ENCODE peak calls at places on chromosomes 1 and 21, in five cellular contexts. X is astrocyte of the spinal cord, P is RKO, B is T-cell, S is mesothelial cell of epicardium. U is an unnamed sample.

GRCh38 chr1:214018605-214019268 is 31.0 kb downstream of the PROX1 start:
- DNase-seq in X (no peak), P (no peak), B (no peak), S (no peak), U (no peak)

GRCh38 chr1:67947114-67947513 is 103.3 kb downstream of the DIRAS3 start:
- DNase-seq in X (no peak), P (no peak), B (no peak), S (no peak), U (no peak)

GRCh38 chr1:236862615-236863211 is 67.6 kb downstream of the MTR start:
- DNase-seq in X (peak), P (no peak), B (no peak), S (no peak), U (no peak)

GRCh38 chr1:188668083-188668482 is 1809.6 kb downstream of the BRINP3 start:
- DNase-seq in X (no peak), P (no peak), B (no peak), S (no peak), U (no peak)

GRCh38 chr1:235908742-235909520 is 42.2 kb upstream of the LYST start:
- DNase-seq in X (peak), P (peak), B (no peak), S (no peak), U (no peak)

GRCh38 chr1:178232949-178233348 is 139.0 kb downstream of the RASAL2 start:
- DNase-seq in X (peak), P (no peak), B (no peak), S (no peak), U (no peak)

GRCh38 chr1:172719694-172720138 is 60.8 kb downstream of the FASLG start:
- DNase-seq in X (peak), P (peak), B (no peak), S (no peak), U (peak)

GRCh38 chr1:29504266-29504665 is 267.9 kb downstream of the PTPRU start:
- DNase-seq in X (no peak), P (no peak), B (no peak), S (peak), U (no peak)

GRCh38 chr1:184801503-184801902 is 46.8 kb upstream of the EDEM3 start:
- DNase-seq in X (peak), P (no peak), B (no peak), S (no peak), U (no peak)

GRCh38 chr1:69919922-69920273 is 285.5 kb downstream of the LRRC40 start:
- DNase-seq in X (no peak), P (no peak), B (no peak), S (no peak), U (no peak)

GRCh38 chr1:3062616-3063378 is 6.2 kb upstream of the PRDM16 start:
- DNase-seq in X (no peak), P (no peak), B (no peak), S (peak), U (no peak)

GRCh38 chr1:156874142-156874541 is 13.5 kb downstream of the NTRK1 start:
- DNase-seq in X (no peak), P (no peak), B (no peak), S (no peak), U (no peak)

GRCh38 chr21:16264314-16264713 is 534.5 kb downstream of the USP25 start:
- DNase-seq in X (no peak), P (no peak), B (no peak), S (no peak), U (no peak)

GRCh38 chr1:32736812-32737791 is 34.5 kb upstream of the SYNC start:
- DNase-seq in X (no peak), P (no peak), B (no peak), S (no peak), U (no peak)

GRCh38 chr1:51270751-51271150 is 34.7 kb downstream of the RNF11 start:
- DNase-seq in X (no peak), P (no peak), B (no peak), S (no peak), U (no peak)

GRCh38 chr1:52139817-52140540 is 1.9 kb upstream of the ZFYVE9 start:
- DNase-seq in X (peak), P (peak), B (no peak), S (no peak), U (peak)

GRCh38 chr1:106889504-106890027 is 166.9 kb upstream of the PRMT6 start:
- DNase-seq in X (no peak), P (no peak), B (no peak), S (no peak), U (no peak)

GRCh38 chr1:46489169-46489637 is 433 bp upstream of the DMBX1 start:
- DNase-seq in X (no peak), P (no peak), B (no peak), S (no peak), U (no peak)

GRCh38 chr1:178371999-178372398 is 124.8 kb downstream of the CLEC20A start:
- DNase-seq in X (peak), P (no peak), B (no peak), S (no peak), U (no peak)

GRCh38 chr21:37525810-37526209 is 159.2 kb downstream of the DYRK1A start:
- DNase-seq in X (peak), P (no peak), B (no peak), S (no peak), U (no peak)

GRCh38 chr21:18661842-18662241 is 258.3 kb upstream of the TMPRSS15 start:
- DNase-seq in X (no peak), P (no peak), B (no peak), S (no peak), U (no peak)

GRCh38 chr1:47317841-47318240 is 3.9 kb upstream of the STIL start:
- DNase-seq in X (peak), P (peak), B (no peak), S (no peak), U (no peak)

GRCh38 chr1:13617108-13617507 is 33.5 kb downstream of the PDPN start:
- DNase-seq in X (no peak), P (no peak), B (no peak), S (no peak), U (no peak)

GRCh38 chr21:38159355-38159754 is 97.4 kb upstream of the KCNJ15 start:
- DNase-seq in X (peak), P (peak), B (peak), S (peak), U (peak)

GRCh38 chr1:201724760-201725105 is 104.2 kb upstream of the IPO9 start:
- DNase-seq in X (peak), P (no peak), B (no peak), S (no peak), U (no peak)

GRCh38 chr1:12059722-12060464 is 3.2 kb upstream of the TNFRSF8 start:
- DNase-seq in X (no peak), P (no peak), B (no peak), S (no peak), U (no peak)

GRCh38 chr21:31921079-31921478 is 48.3 kb downstream of the HUNK start:
- DNase-seq in X (no peak), P (peak), B (no peak), S (no peak), U (no peak)

GRCh38 chr1:85328713-85329376 is 52.4 kb upstream of the BCL10 start:
- DNase-seq in X (peak), P (peak), B (no peak), S (no peak), U (no peak)

GRCh38 chr1:44016875-44017400 is 14.3 kb downstream of the SLC6A9 start:
- DNase-seq in X (no peak), P (no peak), B (no peak), S (no peak), U (no peak)

GRCh38 chr1:231200417-231201031 is 38.7 kb downstream of the TRIM67 start:
- DNase-seq in X (no peak), P (peak), B (no peak), S (no peak), U (no peak)

GRCh38 chr1:54069792-54070548 is 16.6 kb downstream of the TCEANC2 start:
- DNase-seq in X (peak), P (peak), B (no peak), S (no peak), U (peak)